ENCODE peak calls at places on chromosomes 11 and 22, in seven cellular contexts. W is left lung, B is H1, C is endothelial cell, E is bronchial epithelial cell, M is dorsolateral prefrontal cortex, T is mammary epithelial cell. I is an unnamed sample.

GRCh38 chr11:16028406-16028805 is 327.9 kb downstream of the SOX6 start:
- DNase-seq in E (no peak), T (no peak), M (no peak), C (no peak), W (no peak), B (no peak), I (no peak)

GRCh38 chr11:65125197-65126056 is 3.3 kb downstream of the MRPL49 start:
- DNase-seq in C (no peak), B (no peak), E (no peak), M (peak), T (no peak), W (no peak), I (no peak)

GRCh38 chr11:19598456-19598855 is 114.2 kb upstream of the NAV2 start:
- DNase-seq in T (no peak), C (no peak), E (no peak), M (no peak), B (no peak), W (no peak), I (no peak)

GRCh38 chr22:50247748-50248147 is 2.9 kb upstream of the TUBGCP6 start:
- DNase-seq in T (no peak), M (no peak), W (no peak), B (no peak), E (peak), C (peak), I (peak)

GRCh38 chr22:28112548-28113043 is 193.5 kb upstream of the PITPNB start:
- DNase-seq in E (peak), M (no peak), C (peak), B (no peak), W (no peak), T (no peak), I (no peak)

GRCh38 chr22:50087646-50088045 is 2.2 kb upstream of the MOV10L1 start:
- DNase-seq in W (no peak), T (no peak), M (peak), B (no peak), C (no peak), E (no peak), I (no peak)

GRCh38 chr22:37907036-37907954 is 1.2 kb downstream of the MICALL1 start:
- DNase-seq in C (no peak), M (no peak), W (no peak), E (no peak), B (no peak), T (no peak), I (no peak)

GRCh38 chr11:62324738-62325556 is 12.3 kb upstream of the ASRGL1 start:
- DNase-seq in M (no peak), C (peak), E (peak), B (peak), W (peak), T (peak), I (peak)

GRCh38 chr11:416757-417621 is 2.2 kb upstream of the SIGIRR start:
- DNase-seq in M (no peak), B (peak), C (no peak), T (peak), W (peak), E (no peak), I (no peak)

GRCh38 chr11:12175694-12176241 is 65.4 kb downstream of the MICAL2 start:
- DNase-seq in E (peak), C (no peak), T (peak), M (no peak), B (no peak), W (no peak), I (no peak)

GRCh38 chr11:61836193-61836592 is 8.1 kb downstream of the FADS2 start:
- DNase-seq in M (no peak), C (no peak), T (no peak), E (no peak), W (no peak), B (no peak), I (no peak)

GRCh38 chr11:69280451-69280850 is 13.5 kb upstream of the MYEOV start:
- DNase-seq in T (peak), C (no peak), E (peak), M (no peak), B (no peak), W (no peak), I (no peak)

GRCh38 chr11:100789500-100789899 is 102.4 kb downstream of the ARHGAP42 start:
- DNase-seq in W (no peak), M (no peak), E (no peak), B (no peak), C (no peak), T (no peak), I (peak)

GRCh38 chr11:95507794-95508193 is 276.8 kb upstream of the SESN3 start:
- DNase-seq in W (no peak), B (no peak), T (no peak), C (no peak), E (no peak), M (no peak), I (no peak)

GRCh38 chr22:20904008-20904979 is 12.9 kb upstream of the CRKL start:
- DNase-seq in B (no peak), C (no peak), T (peak), M (no peak), W (no peak), E (peak), I (no peak)

GRCh38 chr22:19937616-19938473 is 3.7 kb upstream of the COMT start:
- DNase-seq in C (no peak), W (peak), B (no peak), E (no peak), T (no peak), M (peak), I (no peak)

GRCh38 chr22:17664414-17665045 is 26.0 kb downstream of the BCL2L13 start:
- DNase-seq in B (no peak), T (no peak), W (no peak), E (no peak), C (no peak), M (no peak), I (no peak)

GRCh38 chr11:119895981-119896380 is 167.0 kb upstream of the NECTIN1 start:
- DNase-seq in W (no peak), C (no peak), T (no peak), B (no peak), E (no peak), M (no peak), I (no peak)

GRCh38 chr11:33195391-33196190 is 34.3 kb upstream of the CSTF3 start:
- DNase-seq in E (peak), W (no peak), T (no peak), M (no peak), B (no peak), C (no peak), I (no peak)

GRCh38 chr11:77206264-77207018 is 78.4 kb downstream of the MYO7A start:
- DNase-seq in W (no peak), E (no peak), T (no peak), C (peak), M (no peak), B (no peak), I (peak)

GRCh38 chr22:47547239-47547661 is 784.8 kb downstream of the TBC1D22A start:
- DNase-seq in M (no peak), W (no peak), T (no peak), B (no peak), E (no peak), C (no peak), I (no peak)

GRCh38 chr22:50173221-50173982 is 2.9 kb downstream of the PANX2 start:
- DNase-seq in B (no peak), M (no peak), C (no peak), W (peak), T (no peak), E (no peak), I (no peak)

GRCh38 chr22:48680601-48681000 is 1147.1 kb downstream of the BRD1 start:
- DNase-seq in T (no peak), W (peak), C (no peak), E (no peak), M (no peak), B (no peak), I (no peak)

GRCh38 chr11:36141595-36141994 is 147.6 kb downstream of the COMMD9 start:
- DNase-seq in B (no peak), M (no peak), W (no peak), E (no peak), C (no peak), T (no peak), I (no peak)

GRCh38 chr11:120752668-120753067 is 241.1 kb downstream of the GRIK4 start:
- DNase-seq in M (no peak), W (no peak), C (no peak), B (no peak), T (no peak), E (no peak), I (no peak)

GRCh38 chr22:47854680-47855079 is 1092.2 kb downstream of the TBC1D22A start:
- DNase-seq in B (no peak), W (no peak), E (no peak), C (no peak), T (no peak), M (no peak), I (no peak)

GRCh38 chr11:122814401-122814800 is 23.9 kb upstream of the CRTAM start:
- DNase-seq in M (no peak), E (no peak), W (no peak), C (no peak), T (no peak), B (no peak), I (no peak)

GRCh38 chr11:3008746-3009336 is 16.7 kb upstream of the NAP1L4 start:
- DNase-seq in B (no peak), T (no peak), E (no peak), C (no peak), M (no peak), W (no peak), I (no peak)

GRCh38 chr11:79314906-79315689 is 125.7 kb downstream of the TENM4 start:
- DNase-seq in W (no peak), T (peak), C (peak), B (peak), M (no peak), E (peak), I (no peak)

GRCh38 chr11:27409060-27409459 is 46.0 kb upstream of the CCDC34 start:
- DNase-seq in W (no peak), E (no peak), C (no peak), M (no peak), B (no peak), T (no peak), I (no peak)

GRCh38 chr22:39345231-39345630 is 4.6 kb upstream of the SYNGR1 start:
- DNase-seq in E (no peak), T (no peak), B (no peak), C (no peak), W (no peak), M (no peak), I (no peak)

GRCh38 chr11:95675585-95675984 is 114.0 kb downstream of the FAM76B start:
- DNase-seq in C (no peak), E (no peak), W (no peak), B (no peak), M (no peak), T (no peak), I (no peak)

GRCh38 chr22:39317084-39317755 is 2.2 kb downstream of the RPL3 start:
- DNase-seq in M (no peak), T (no peak), C (no peak), E (no peak), B (no peak), W (no peak), I (no peak)

GRCh38 chr11:72821920-72822799 is 7.9 kb downstream of the ATG16L2 start:
- DNase-seq in M (peak), B (peak), T (peak), C (peak), W (peak), E (peak), I (peak)
- TF ChIP-seq CTCF in M (peak), B (peak), T (no peak), C (peak), W (peak), E (peak), I (peak)

DNA sequence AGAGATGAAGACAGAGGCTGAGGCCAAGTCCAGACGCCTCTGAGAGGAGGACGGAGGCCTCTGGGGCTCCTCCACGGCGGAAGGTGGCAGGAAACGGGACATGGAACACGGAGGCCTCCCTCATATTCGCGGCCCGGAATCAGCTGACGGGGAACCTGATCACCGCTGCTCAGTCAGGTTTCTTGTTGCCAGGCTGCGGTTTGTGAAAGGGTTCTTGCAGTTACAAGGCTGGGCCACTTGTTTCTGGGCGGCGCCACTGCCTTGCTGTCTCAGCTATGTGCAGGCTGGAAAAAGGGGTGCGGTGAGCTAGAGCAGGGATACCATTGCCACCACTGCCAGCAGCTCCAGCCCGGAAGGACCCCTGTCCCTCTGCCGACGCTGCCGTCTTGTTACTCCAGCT is 10.0 kb upstream of the MMP1 start:
- DNase-seq in E (no peak), T (no peak), W (peak), C (peak), B (peak), M (no peak), I (peak)
- TF ChIP-seq CTCF in E (peak), T (peak), W (no peak), C (peak), B (peak), M (no peak), I (peak)

GRCh38 chr11:57116654-57117053 is 65.1 kb upstream of the LRRC55 start:
- DNase-seq in E (peak), B (peak), C (peak), T (peak), M (no peak), W (no peak), I (peak)
- TF ChIP-seq CTCF in E (peak), B (peak), C (peak), T (peak), M (peak), W (peak), I (peak)

GRCh38 chr22:32901925-32902324 is 100.4 kb downstream of the TIMP3 start:
- DNase-seq in T (no peak), B (no peak), M (no peak), E (no peak), C (no peak), W (no peak), I (no peak)
- TF ChIP-seq CTCF in T (peak), B (no peak), M (no peak), E (no peak), C (no peak), W (no peak), I (no peak)

GRCh38 chr11:106276859-106277436 is 199.5 kb downstream of the AASDHPPT start:
- DNase-seq in M (no peak), C (no peak), T (no peak), B (no peak), W (no peak), E (peak), I (no peak)
- TF ChIP-seq CTCF in M (no peak), C (no peak), T (peak), B (peak), W (no peak), E (peak), I (no peak)

DNA sequence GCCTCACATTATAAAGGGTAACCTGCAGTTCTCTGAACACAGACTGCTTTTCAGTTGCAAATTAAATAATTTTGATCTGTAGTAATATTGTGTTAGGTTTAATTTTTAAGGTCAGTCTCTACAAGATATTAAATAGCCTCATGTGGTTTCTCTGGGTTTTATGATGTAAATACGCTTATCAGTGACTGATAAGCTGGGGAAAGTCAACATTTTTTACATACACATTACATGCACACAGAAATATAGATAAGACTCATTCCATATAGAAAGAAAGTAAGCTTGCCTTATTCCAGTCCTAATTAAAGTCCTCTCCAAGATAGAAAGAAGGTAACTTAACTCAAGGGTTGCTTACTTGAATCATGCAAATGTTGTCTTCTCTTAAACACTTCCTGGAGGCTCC is 1.6 kb upstream of the OR5M3 start:
- DNase-seq in W (no peak), E (no peak), C (no peak), T (no peak), M (no peak), B (no peak), I (no peak)
- TF ChIP-seq CTCF in W (no peak), E (no peak), C (no peak), T (no peak), M (no peak), B (no peak), I (no peak)

GRCh38 chr11:112725636-112726035 is 235.6 kb upstream of the NCAM1 start:
- DNase-seq in W (no peak), C (no peak), M (no peak), T (no peak), B (no peak), E (no peak), I (no peak)

GRCh38 chr11:112728716-112729115 is 232.5 kb upstream of the NCAM1 start:
- DNase-seq in M (no peak), C (no peak), E (no peak), W (no peak), B (no peak), T (no peak), I (no peak)

GRCh38 chr11:112724194-112724790 is 236.9 kb upstream of the NCAM1 start:
- DNase-seq in B (no peak), C (no peak), M (no peak), E (no peak), W (no peak), T (no peak), I (no peak)

GRCh38 chr11:112728288-112728687 is 232.9 kb upstream of the NCAM1 start:
- DNase-seq in W (no peak), T (no peak), E (no peak), M (no peak), B (no peak), C (no peak), I (no peak)

DNA sequence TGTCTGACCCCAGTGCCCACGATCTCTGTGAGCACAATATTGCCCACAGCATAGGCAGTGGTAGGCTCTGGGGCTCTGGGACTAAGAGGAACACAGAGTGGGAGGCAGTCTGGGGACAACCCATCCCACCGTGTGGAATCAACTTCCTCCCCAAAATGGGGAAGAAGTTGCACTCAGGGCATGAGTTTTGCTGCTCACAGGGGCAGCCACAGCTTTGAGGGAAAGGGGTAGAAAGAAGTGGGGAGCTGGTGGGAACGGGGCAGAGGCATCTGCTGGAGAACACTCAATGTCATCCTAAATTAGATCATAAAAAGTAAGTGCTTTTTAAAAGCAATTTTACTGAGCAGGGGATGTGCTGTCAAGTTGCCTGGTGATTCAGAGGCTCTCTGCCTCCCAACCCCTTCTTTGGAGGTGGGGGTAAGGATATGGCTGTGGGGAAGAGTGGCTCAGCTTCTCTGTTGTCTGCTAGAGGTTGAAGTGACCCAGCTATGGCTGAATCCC is 233.8 kb upstream of the NCAM1 start:
- DNase-seq in M (no peak), C (no peak), E (no peak), T (no peak), W (no peak), B (no peak), I (no peak)
- TF ChIP-seq CTCF in M (no peak), C (no peak), E (no peak), T (no peak), W (no peak), B (no peak), I (no peak)

DNA sequence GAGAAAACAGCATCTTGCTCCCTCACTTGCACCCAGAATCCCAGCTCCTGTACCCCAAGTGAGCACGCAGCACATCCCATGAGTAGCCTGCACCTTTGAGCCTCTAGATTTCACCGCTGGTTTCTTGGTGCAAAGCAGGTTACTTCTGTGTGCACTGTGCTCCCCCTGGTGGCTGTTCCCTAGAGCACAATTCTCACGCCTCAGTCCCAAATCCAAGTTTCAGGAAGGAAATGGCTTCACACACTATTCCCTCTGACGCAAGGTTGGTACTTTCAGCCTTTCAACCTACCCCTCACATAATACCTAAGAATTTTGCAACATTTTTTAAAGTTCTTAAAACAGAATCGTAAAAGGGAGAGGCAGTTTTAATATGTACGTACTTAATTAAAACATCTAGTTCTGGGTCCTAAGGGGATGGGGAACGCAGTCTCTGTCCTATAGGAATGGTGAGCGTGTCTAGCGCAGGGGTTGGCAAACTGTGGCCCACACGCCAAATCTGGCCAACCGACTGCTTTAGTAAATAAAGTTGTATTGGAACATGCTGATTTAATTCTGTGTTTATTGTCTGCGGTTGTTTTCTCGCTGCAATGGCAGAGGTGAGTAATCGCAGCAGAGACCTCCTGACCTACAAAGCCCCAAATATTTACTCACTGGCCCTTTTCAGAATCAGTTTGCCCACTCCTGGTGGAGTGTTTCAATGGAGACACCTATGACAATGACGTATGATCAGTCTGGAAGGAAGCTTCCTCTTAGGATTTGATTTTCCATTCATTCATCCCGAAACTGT is 27.5 kb downstream of the DHCR7 start:
- DNase-seq in T (peak), B (peak), E (peak), C (peak), M (no peak), W (no peak), I (peak)
- TF ChIP-seq CTCF in T (peak), B (peak), E (peak), C (peak), M (peak), W (peak), I (peak)

I was measured in glutamatergic neuron.